ENCODE peak calls at places on chromosome 15, in ten cellular contexts. R, B, S, H, F, O, W, P, D and L are unnamed samples. For H3K36me3, the result is how much of the 10 kb centered on the place peaks cover.

GRCh38 chr15:30827625-30828303 is 76.0 kb upstream of the FAN1 start:
- DNase-seq in R (no peak), B (peak), S (no peak), H (no peak), F (no peak), O (no peak), W (no peak), P (no peak), D (no peak), L (no peak)

GRCh38 chr15:96435841-96436240 is 105.3 kb downstream of the NR2F2 start:
- DNase-seq in R (no peak), B (no peak), S (no peak), H (no peak), F (no peak), O (no peak), W (no peak), P (no peak), D (no peak), L (no peak)

GRCh38 chr15:64527263-64527984 is 67.0 kb downstream of the ZNF609 start:
- DNase-seq in R (no peak), B (peak), S (no peak), H (no peak), F (no peak), O (no peak), W (no peak), P (no peak), D (peak), L (no peak)

GRCh38 chr15:57743424-57743823 is 36.9 kb downstream of the POLR2M start:
- DNase-seq in R (no peak), B (no peak), S (peak), H (no peak), F (no peak), O (no peak), W (no peak), P (no peak), D (peak), L (no peak)

GRCh38 chr15:90320885-90321278 is 31.2 kb upstream of the ZNF774 start:
- DNase-seq in R (no peak), B (no peak), S (no peak), H (no peak), F (no peak), O (no peak), W (no peak), P (no peak), D (no peak), L (no peak)

GRCh38 chr15:67105065-67105951 is 39.9 kb downstream of the SMAD3 start:
- DNase-seq in R (peak), B (peak), S (peak), H (peak), F (no peak), O (no peak), W (no peak), P (peak), D (no peak), L (no peak)

GRCh38 chr15:67900621-67901147 is 60.8 kb upstream of the RNU6-1 start:
- DNase-seq in R (no peak), B (no peak), S (no peak), H (no peak), F (no peak), O (no peak), W (no peak), P (no peak), D (peak), L (no peak)

GRCh38 chr15:90871716-90872480 is 3.5 kb downstream of the FURIN start:
- DNase-seq in R (no peak), B (peak), S (peak), H (peak), F (peak), O (no peak), W (no peak), P (no peak), D (peak), L (no peak)

GRCh38 chr15:33720952-33721351 is 247.3 kb upstream of the CHRM5 start:
- DNase-seq in R (no peak), B (peak), S (no peak), H (no peak), F (no peak), O (no peak), W (no peak), P (no peak), D (no peak), L (no peak)

GRCh38 chr15:43423793-43424192 is 52.9 kb downstream of the TUBGCP4 start:
- DNase-seq in R (no peak), B (no peak), S (no peak), H (no peak), F (no peak), O (no peak), W (no peak), P (no peak), D (no peak), L (no peak)

GRCh38 chr15:61038387-61038786 is 190.7 kb downstream of the RORA start:
- DNase-seq in R (peak), B (peak), S (peak), H (peak), F (no peak), O (no peak), W (peak), P (no peak), D (peak), L (no peak)

GRCh38 chr15:68774521-68775293 is 46.0 kb downstream of the ANP32A start:
- DNase-seq in R (no peak), B (no peak), S (no peak), H (no peak), F (peak), O (no peak), W (peak), P (no peak), D (no peak), L (no peak)

GRCh38 chr15:87902772-87903388 is 353.7 kb downstream of the NTRK3 start:
- DNase-seq in R (no peak), B (peak), S (no peak), H (no peak), F (no peak), O (no peak), W (no peak), P (no peak), D (peak), L (no peak)

GRCh38 chr15:54029076-54029475 is 50.8 kb downstream of the UNC13C start:
- DNase-seq in R (no peak), B (no peak), S (no peak), H (no peak), F (no peak), O (no peak), W (no peak), P (no peak), D (no peak), L (no peak)

GRCh38 chr15:47388299-47388698 is 329.0 kb upstream of the SEMA6D start:
- DNase-seq in R (no peak), B (no peak), S (no peak), H (no peak), F (no peak), O (no peak), W (no peak), P (no peak), D (no peak), L (no peak)

GRCh38 chr15:80183291-80183690 is 30.5 kb downstream of the FAH start:
- DNase-seq in R (no peak), B (no peak), S (no peak), H (no peak), F (no peak), O (no peak), W (no peak), P (no peak), D (no peak), L (no peak)

GRCh38 chr15:75751901-75752300 is 39.3 kb upstream of the CSPG4 start:
- DNase-seq in R (no peak), B (no peak), S (no peak), H (no peak), F (no peak), O (no peak), W (no peak), P (no peak), D (no peak), L (no peak)

GRCh38 chr15:79724312-79724711 is 172.5 kb downstream of the MTHFS start:
- DNase-seq in R (no peak), B (no peak), S (no peak), H (no peak), F (no peak), O (no peak), W (no peak), P (no peak), D (no peak), L (no peak)

GRCh38 chr15:50825946-50826345 is 60.4 kb upstream of the SPPL2A start:
- DNase-seq in R (no peak), B (peak), S (no peak), H (no peak), F (no peak), O (no peak), W (no peak), P (no peak), D (no peak), L (no peak)

GRCh38 chr15:65638681-65639089 is 16.9 kb downstream of the SLC24A1 start:
- DNase-seq in R (no peak), B (peak), S (peak), H (peak), F (no peak), O (peak), W (peak), P (no peak), D (peak), L (peak)

GRCh38 chr15:58587481-58587880 is 155.7 kb downstream of the LIPC start:
- DNase-seq in R (no peak), B (no peak), S (no peak), H (no peak), F (no peak), O (no peak), W (no peak), P (no peak), D (no peak), L (no peak)

GRCh38 chr15:39459538-39459937 is 121.3 kb upstream of the THBS1 start:
- DNase-seq in R (no peak), B (peak), S (no peak), H (no peak), F (no peak), O (no peak), W (no peak), P (no peak), D (no peak), L (no peak)

GRCh38 chr15:34336947-34337556 is 529 bp downstream of the SLC12A6 start:
- DNase-seq in R (no peak), B (no peak), S (peak), H (no peak), F (no peak), O (peak), W (no peak), P (no peak), D (no peak), L (no peak)

GRCh38 chr15:47485419-47485818 is 231.9 kb upstream of the SEMA6D start:
- DNase-seq in R (no peak), B (no peak), S (no peak), H (no peak), F (no peak), O (no peak), W (no peak), P (no peak), D (no peak), L (no peak)

GRCh38 chr15:46685096-46685495 is 1032.2 kb upstream of the SEMA6D start:
- DNase-seq in R (no peak), B (no peak), S (no peak), H (no peak), F (no peak), O (no peak), W (no peak), P (no peak), D (no peak), L (no peak)

GRCh38 chr15:95024388-95024787 is 793.0 kb downstream of the MCTP2 start:
- DNase-seq in R (peak), B (peak), S (no peak), H (no peak), F (no peak), O (no peak), W (no peak), P (no peak), D (peak), L (peak)

GRCh38 chr15:91855684-91856553 is 2.4 kb downstream of the SLCO3A1 start:
- DNase-seq in R (no peak), B (no peak), S (peak), H (peak), F (peak), O (no peak), W (no peak), P (no peak), D (no peak), L (no peak)

GRCh38 chr15:59622289-59622688 is 10.7 kb downstream of the GCNT3 start:
- DNase-seq in R (no peak), B (peak), S (peak), H (peak), F (peak), O (no peak), W (no peak), P (no peak), D (peak), L (no peak)

GRCh38 chr15:101068961-101069734 is 150.0 kb downstream of the LRRK1 start:
- DNase-seq in R (no peak), B (peak), S (no peak), H (no peak), F (peak), O (no peak), W (no peak), P (no peak), D (no peak), L (no peak)

GRCh38 chr15:66995257-66995656 is 70.1 kb upstream of the SMAD3 start:
- DNase-seq in R (no peak), B (peak), S (no peak), H (no peak), F (peak), O (no peak), W (no peak), P (no peak), D (no peak), L (no peak)

GRCh38 chr15:66800584-66801235 is 98.7 kb downstream of the SMAD6 start:
- DNase-seq in R (no peak), B (no peak), S (no peak), H (no peak), F (no peak), O (no peak), W (no peak), P (no peak), D (no peak), L (no peak)

GRCh38 chr15:70164156-70164900 is 66.6 kb upstream of the TLE3 start:
- DNase-seq in R (no peak), B (no peak), S (no peak), H (no peak), F (no peak), O (no peak), W (no peak), P (no peak), D (no peak), L (no peak)

GRCh38 chr15:64809649-64810498 is 15.6 kb downstream of the PIF1 start:
- DNase-seq in R (peak), B (peak), S (peak), H (peak), F (peak), O (peak), W (peak), P (peak), D (peak), L (no peak)

GRCh38 chr15:76576526-76577279 is 240.1 kb downstream of the ISL2 start:
- DNase-seq in R (peak), B (peak), S (peak), H (peak), F (no peak), O (no peak), W (peak), P (peak), D (no peak), L (no peak)

GRCh38 chr15:74308643-74308945 is 58.9 kb downstream of the CYP11A1 start:
- DNase-seq in R (no peak), B (no peak), S (no peak), H (no peak), F (no peak), O (no peak), W (no peak), P (no peak), D (no peak), L (no peak)

GRCh38 chr15:76200083-76200465 is 111.2 kb downstream of the ETFA start:
- DNase-seq in R (no peak), B (no peak), S (no peak), H (no peak), F (no peak), O (no peak), W (no peak), P (no peak), D (no peak), L (no peak)

GRCh38 chr15:75348034-75348562 is 1.3 kb downstream of the NEIL1 start:
- DNase-seq in R (no peak), B (peak), S (peak), H (no peak), F (peak), O (no peak), W (no peak), P (no peak), D (no peak), L (no peak)

GRCh38 chr15:85689729-85690128 is 105.0 kb downstream of the KLHL25 start:
- DNase-seq in R (peak), B (peak), S (peak), H (no peak), F (peak), O (peak), W (peak), P (no peak), D (no peak), L (no peak)
- H3K27ac ChIP-seq in R (no peak), B (peak), S (peak), H (peak), F (peak), O (peak), W (peak), P (peak), D (no peak), L (no peak)

GRCh38 chr15:41022487-41023090 is 69.3 kb downstream of the CHAC1 start:
- DNase-seq in R (no peak), B (peak), S (peak), H (peak), F (peak), O (peak), W (peak), P (peak), D (peak), L (no peak)
- H3K36me3 ChIP-seq in R (under half), B (under half), S (under half), H (under half), F (under half), O (under half), W (half or more), P (under half), D (half or more), L (under half)

GRCh38 chr15:78208887-78209645 is 25.3 kb downstream of the ACSBG1 start:
- DNase-seq in R (no peak), B (no peak), S (peak), H (peak), F (peak), O (no peak), W (peak), P (no peak), D (no peak), L (no peak)
- H3K27ac ChIP-seq in R (no peak), B (no peak), S (no peak), H (no peak), F (no peak), O (no peak), W (peak), P (no peak), D (no peak), L (no peak)

GRCh38 chr15:92929002-92929401 is 28.9 kb downstream of the CHD2 start:
- DNase-seq in R (no peak), B (no peak), S (no peak), H (no peak), F (no peak), O (no peak), W (no peak), P (no peak), D (no peak), L (no peak)
- H3K36me3 ChIP-seq in R (under half), B (under half), S (under half), H (under half), F (half or more), O (half or more), W (half or more), P (under half), D (half or more), L (half or more)